ENCODE peak calls at places on chromosomes 7 and 10, in four cellular contexts. One of them, this sample, is unnamed.

GRCh38 chr7:151138541-151138910 is 29.0 kb downstream of the GBX1 start:
- DNase-seq in SK-N-SH: peak
- DNase-seq in WTC11: peak
- DNase-seq in HCT116: no peak
- DNase-seq in this sample: no peak

GRCh38 chr7:44396931-44397525 is 71.6 kb upstream of the CAMK2B start:
- DNase-seq in HCT116: no peak
- DNase-seq in SK-N-SH: no peak
- DNase-seq in WTC11: no peak
- DNase-seq in this sample: no peak

GRCh38 chr7:20408467-20408826 is 77.7 kb downstream of the ITGB8 start:
- DNase-seq in WTC11: no peak
- DNase-seq in SK-N-SH: no peak
- DNase-seq in HCT116: no peak
- DNase-seq in this sample: peak

GRCh38 chr10:125479059-125479458 is 203.9 kb downstream of the TEX36 start:
- DNase-seq in HCT116: peak
- DNase-seq in WTC11: no peak
- DNase-seq in SK-N-SH: no peak
- DNase-seq in this sample: no peak

GRCh38 chr7:131556912-131557457 is 557 bp upstream of the PODXL start:
- DNase-seq in SK-N-SH: no peak
- DNase-seq in HCT116: no peak
- DNase-seq in WTC11: peak
- DNase-seq in this sample: peak

GRCh38 chr7:2635810-2636701 is 4.3 kb downstream of the TTYH3 start:
- DNase-seq in HCT116: no peak
- DNase-seq in SK-N-SH: no peak
- DNase-seq in WTC11: no peak
- DNase-seq in this sample: no peak

GRCh38 chr7:29976265-29976664 is 13.3 kb downstream of the SCRN1 start:
- DNase-seq in HCT116: no peak
- DNase-seq in WTC11: no peak
- DNase-seq in SK-N-SH: no peak
- DNase-seq in this sample: no peak

GRCh38 chr10:118754132-118754555 is 626 bp downstream of the CACUL1 start:
- DNase-seq in SK-N-SH: peak
- DNase-seq in WTC11: peak
- DNase-seq in HCT116: no peak
- DNase-seq in this sample: peak

GRCh38 chr7:30845426-30846135 is 66.1 kb upstream of the AQP1 start:
- DNase-seq in WTC11: no peak
- DNase-seq in HCT116: no peak
- DNase-seq in SK-N-SH: no peak
- DNase-seq in this sample: no peak

GRCh38 chr10:18321371-18321770 is 181.1 kb downstream of the CACNB2 start:
- DNase-seq in HCT116: no peak
- DNase-seq in WTC11: no peak
- DNase-seq in SK-N-SH: no peak
- DNase-seq in this sample: no peak

GRCh38 chr7:95687759-95688343 is 84.5 kb upstream of the DYNC1I1 start:
- DNase-seq in HCT116: peak
- DNase-seq in SK-N-SH: no peak
- DNase-seq in WTC11: no peak
- DNase-seq in this sample: peak

GRCh38 chr7:5773661-5774086 is 7.8 kb downstream of the RNF216 start:
- DNase-seq in HCT116: peak
- DNase-seq in SK-N-SH: no peak
- DNase-seq in WTC11: no peak
- DNase-seq in this sample: peak

GRCh38 chr7:129245533-129245932 is 20.7 kb downstream of the AHCYL2 start:
- DNase-seq in SK-N-SH: no peak
- DNase-seq in HCT116: no peak
- DNase-seq in WTC11: no peak
- DNase-seq in this sample: no peak

GRCh38 chr10:128781636-128782035 is 655.4 kb upstream of the MKI67 start:
- DNase-seq in HCT116: no peak
- DNase-seq in SK-N-SH: no peak
- DNase-seq in WTC11: no peak
- DNase-seq in this sample: no peak

GRCh38 chr10:78602201-78602917 is 466.4 kb upstream of the ZMIZ1 start:
- DNase-seq in WTC11: no peak
- DNase-seq in HCT116: no peak
- DNase-seq in SK-N-SH: no peak
- DNase-seq in this sample: no peak

GRCh38 chr10:8379906-8380832 is 325.7 kb downstream of the GATA3 start:
- DNase-seq in WTC11: no peak
- DNase-seq in SK-N-SH: no peak
- DNase-seq in HCT116: no peak
- DNase-seq in this sample: no peak

GRCh38 chr10:68271104-68271882 is 39.4 kb upstream of the ATOH7 start:
- DNase-seq in SK-N-SH: no peak
- DNase-seq in HCT116: no peak
- DNase-seq in WTC11: no peak
- DNase-seq in this sample: no peak

GRCh38 chr7:156777364-156778069 is 115.5 kb downstream of the LMBR1 start:
- DNase-seq in HCT116: no peak
- DNase-seq in WTC11: no peak
- DNase-seq in SK-N-SH: peak
- DNase-seq in this sample: no peak

GRCh38 chr10:62270020-62270419 is 1.4 kb upstream of the RTKN2 start:
- DNase-seq in HCT116: no peak
- DNase-seq in SK-N-SH: no peak
- DNase-seq in WTC11: no peak
- DNase-seq in this sample: no peak

GRCh38 chr7:121940907-121941306 is 67.9 kb downstream of the PTPRZ1 start:
- DNase-seq in HCT116: no peak
- DNase-seq in SK-N-SH: no peak
- DNase-seq in WTC11: no peak
- DNase-seq in this sample: no peak
- TF ChIP-seq MAX in HCT116: no peak
- TF ChIP-seq MAX in SK-N-SH: no peak
- TF ChIP-seq MAX in WTC11: no peak
- TF ChIP-seq MAX in this sample: no peak

DNA sequence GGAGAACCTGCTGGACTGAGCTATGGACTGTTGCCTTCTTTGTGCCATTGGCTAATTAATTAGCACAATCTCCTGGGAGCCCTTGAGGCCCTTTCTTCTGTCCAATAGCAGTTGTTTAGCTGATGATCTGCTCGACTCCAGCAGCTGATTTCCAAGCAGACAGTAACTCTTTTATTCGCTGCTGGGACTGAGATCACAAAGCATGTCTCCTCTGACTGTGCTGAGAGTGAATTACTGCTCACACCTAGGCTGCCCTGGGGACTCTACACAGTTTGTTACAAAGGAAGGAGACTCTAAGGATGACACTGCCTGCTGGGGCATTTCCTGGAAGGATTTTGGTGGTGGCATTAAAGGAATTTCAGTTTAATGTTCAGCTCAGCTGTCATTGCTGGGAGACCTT is 31.4 kb downstream of the CASP7 start:
- DNase-seq in SK-N-SH: no peak
- DNase-seq in WTC11: no peak
- DNase-seq in HCT116: no peak
- DNase-seq in this sample: no peak
- TF ChIP-seq MAX in SK-N-SH: no peak
- TF ChIP-seq MAX in WTC11: no peak
- TF ChIP-seq MAX in HCT116: no peak
- TF ChIP-seq MAX in this sample: no peak

DNA sequence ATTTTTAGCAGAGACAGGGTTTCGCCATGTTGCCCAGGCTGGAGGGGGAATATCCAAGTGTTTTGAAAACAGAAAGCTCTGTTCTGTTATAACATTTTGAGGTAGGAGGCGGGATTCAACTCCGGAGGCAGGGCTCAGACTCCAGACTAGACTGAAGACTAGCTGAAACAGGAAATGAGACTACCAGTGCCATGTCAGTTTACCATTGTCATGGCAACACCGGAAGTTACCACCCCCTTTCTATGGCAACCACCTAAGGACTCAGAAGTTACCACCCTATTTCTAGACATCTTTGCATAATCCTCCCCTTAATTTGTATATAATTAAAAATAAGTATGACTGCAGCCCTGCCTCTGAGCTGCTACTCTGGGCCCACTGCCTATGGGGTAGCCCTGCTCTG is 1069.1 kb upstream of the AUTS2 start:
- DNase-seq in WTC11: peak
- DNase-seq in HCT116: no peak
- DNase-seq in SK-N-SH: no peak
- DNase-seq in this sample: peak
- TF ChIP-seq MAX in WTC11: no peak
- TF ChIP-seq MAX in HCT116: no peak
- TF ChIP-seq MAX in SK-N-SH: no peak
- TF ChIP-seq MAX in this sample: no peak

GRCh38 chr7:112505495-112505894 is 24.7 kb downstream of the LSMEM1 start:
- DNase-seq in SK-N-SH: no peak
- DNase-seq in HCT116: no peak
- DNase-seq in WTC11: no peak
- DNase-seq in this sample: no peak
- TF ChIP-seq MAX in SK-N-SH: no peak
- TF ChIP-seq MAX in HCT116: no peak
- TF ChIP-seq MAX in WTC11: no peak
- TF ChIP-seq MAX in this sample: no peak

GRCh38 chr10:120548210-120548609 is 91.2 kb downstream of the PLPP4 start:
- DNase-seq in SK-N-SH: no peak
- DNase-seq in WTC11: no peak
- DNase-seq in HCT116: no peak
- DNase-seq in this sample: no peak

GRCh38 chr10:120541971-120542370 is 84.9 kb downstream of the PLPP4 start:
- DNase-seq in WTC11: no peak
- DNase-seq in HCT116: no peak
- DNase-seq in SK-N-SH: no peak
- DNase-seq in this sample: no peak

GRCh38 chr10:120542591-120542990 is 85.6 kb downstream of the PLPP4 start:
- DNase-seq in SK-N-SH: no peak
- DNase-seq in HCT116: no peak
- DNase-seq in WTC11: no peak
- DNase-seq in this sample: no peak

GRCh38 chr10:120539076-120539475 is 82.0 kb downstream of the PLPP4 start:
- DNase-seq in HCT116: no peak
- DNase-seq in WTC11: no peak
- DNase-seq in SK-N-SH: no peak
- DNase-seq in this sample: no peak

GRCh38 chr10:120543291-120543690 is 86.3 kb downstream of the PLPP4 start:
- DNase-seq in HCT116: no peak
- DNase-seq in SK-N-SH: no peak
- DNase-seq in WTC11: no peak
- DNase-seq in this sample: no peak
- TF ChIP-seq MAX in HCT116: no peak
- TF ChIP-seq MAX in SK-N-SH: no peak
- TF ChIP-seq MAX in WTC11: no peak
- TF ChIP-seq MAX in this sample: no peak

GRCh38 chr10:44463511-44464121 is 78.7 kb upstream of the CXCL12 start:
- DNase-seq in SK-N-SH: no peak
- DNase-seq in HCT116: no peak
- DNase-seq in WTC11: no peak
- DNase-seq in this sample: no peak
- TF ChIP-seq MAX in SK-N-SH: no peak
- TF ChIP-seq MAX in HCT116: no peak
- TF ChIP-seq MAX in WTC11: no peak
- TF ChIP-seq MAX in this sample: no peak

GRCh38 chr7:122770943-122771342 is 68.2 kb upstream of the RNF148 start:
- DNase-seq in HCT116: no peak
- DNase-seq in SK-N-SH: no peak
- DNase-seq in WTC11: no peak
- DNase-seq in this sample: no peak
- TF ChIP-seq MAX in HCT116: no peak
- TF ChIP-seq MAX in SK-N-SH: no peak
- TF ChIP-seq MAX in WTC11: no peak
- TF ChIP-seq MAX in this sample: no peak

DNA sequence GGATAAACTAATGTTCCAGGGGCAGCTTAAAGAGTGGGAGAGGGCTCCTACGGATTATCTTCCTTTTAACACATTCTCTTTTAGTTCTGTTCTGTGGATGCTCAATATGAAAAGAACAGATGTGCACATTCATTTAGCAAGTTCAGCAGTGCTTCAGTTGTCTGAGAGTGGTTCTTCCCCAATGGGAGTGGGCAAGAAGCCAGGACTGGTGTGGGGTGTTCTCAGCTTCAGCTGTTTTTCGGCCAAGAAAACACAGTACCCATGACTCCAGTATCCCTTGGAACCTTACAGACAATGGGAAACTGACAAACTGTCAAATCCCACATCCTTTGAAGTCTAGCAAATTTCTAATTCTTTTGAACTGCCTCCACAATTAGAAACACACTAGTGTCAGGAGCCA is 71.5 kb upstream of the LRRC17 start:
- DNase-seq in SK-N-SH: no peak
- DNase-seq in WTC11: no peak
- DNase-seq in HCT116: no peak
- DNase-seq in this sample: no peak
- TF ChIP-seq MAX in SK-N-SH: no peak
- TF ChIP-seq MAX in WTC11: no peak
- TF ChIP-seq MAX in HCT116: no peak
- TF ChIP-seq MAX in this sample: no peak